ENCODE peak calls at places on chromosomes 1 and 21, in eight cellular contexts. W is MM.1S, Q is GM23338, J is SK-N-SH, O is PC-3, S is OCI-LY7, G is GM23248, V is HCT116. R is an unnamed sample.

GRCh38 chr1:75174031-75174760 is 40.0 kb downstream of the LHX8 start:
- DNase-seq in W (no peak), Q (no peak), J (no peak), O (no peak), S (no peak), G (peak), V (no peak), R (no peak)

GRCh38 chr1:94383966-94384408 is 34.2 kb upstream of the ABCD3 start:
- DNase-seq in W (no peak), Q (no peak), J (no peak), O (peak), S (no peak), G (peak), V (no peak), R (no peak)

GRCh38 chr1:220457982-220458381 is 70.0 kb upstream of the MARK1 start:
- DNase-seq in W (no peak), Q (no peak), J (no peak), O (no peak), S (no peak), G (no peak), V (no peak), R (no peak)

GRCh38 chr1:27632387-27633297 is 2.3 kb downstream of the FGR start:
- DNase-seq in W (no peak), Q (no peak), J (no peak), O (no peak), S (peak), G (no peak), V (no peak), R (no peak)

GRCh38 chr1:154276797-154277196 is 4.4 kb downstream of the HAX1 start:
- DNase-seq in W (no peak), Q (peak), J (peak), O (no peak), S (peak), G (no peak), V (no peak), R (peak)

GRCh38 chr1:208868554-208868953 is 624.4 kb upstream of the PLXNA2 start:
- DNase-seq in W (no peak), Q (no peak), J (no peak), O (peak), S (no peak), G (peak), V (no peak), R (no peak)

GRCh38 chr21:16912075-16912474 is 600.8 kb upstream of the CXADR start:
- DNase-seq in W (no peak), Q (no peak), J (no peak), O (peak), S (no peak), G (peak), V (no peak), R (no peak)

GRCh38 chr1:6490181-6491075 is 1.0 kb downstream of the PLEKHG5 start:
- DNase-seq in W (peak), Q (peak), J (peak), O (peak), S (peak), G (peak), V (peak), R (peak)

GRCh38 chr1:58819719-58820118 is 35.9 kb upstream of the JUN start:
- DNase-seq in W (no peak), Q (no peak), J (no peak), O (no peak), S (no peak), G (peak), V (no peak), R (no peak)

GRCh38 chr1:51926171-51926812 is 47.8 kb upstream of the NRDC start:
- DNase-seq in W (peak), Q (peak), J (no peak), O (peak), S (peak), G (peak), V (no peak), R (peak)

GRCh38 chr1:228463559-228464455 is 23.4 kb upstream of the RNF187 start:
- DNase-seq in W (peak), Q (peak), J (peak), O (no peak), S (peak), G (peak), V (peak), R (peak)

GRCh38 chr1:151970128-151970527 is 23.5 kb downstream of the S100A10 start:
- DNase-seq in W (no peak), Q (no peak), J (no peak), O (no peak), S (no peak), G (no peak), V (no peak), R (no peak)

GRCh38 chr1:25848531-25848930 is 10.7 kb downstream of the AUNIP start:
- DNase-seq in W (no peak), Q (no peak), J (no peak), O (no peak), S (no peak), G (no peak), V (no peak), R (no peak)

GRCh38 chr1:28370220-28371010 is 875 bp downstream of the PHACTR4 start:
- DNase-seq in W (peak), Q (peak), J (peak), O (peak), S (peak), G (peak), V (no peak), R (peak)

GRCh38 chr1:199759268-199759724 is 268.2 kb upstream of the NR5A2 start:
- DNase-seq in W (no peak), Q (no peak), J (no peak), O (peak), S (no peak), G (peak), V (peak), R (no peak)

GRCh38 chr1:202134645-202135172 is 9.8 kb downstream of the ARL8A start:
- DNase-seq in W (no peak), Q (no peak), J (no peak), O (no peak), S (no peak), G (no peak), V (no peak), R (no peak)

GRCh38 chr1:41277371-41277994 is 35.4 kb upstream of the SCMH1 start:
- DNase-seq in W (no peak), Q (peak), J (no peak), O (no peak), S (no peak), G (no peak), V (no peak), R (no peak)

GRCh38 chr1:222596696-222597095 is 7.0 kb upstream of the TAF1A start:
- DNase-seq in W (no peak), Q (no peak), J (no peak), O (no peak), S (no peak), G (no peak), V (no peak), R (no peak)

GRCh38 chr1:234722904-234723588 is 113.1 kb upstream of the IRF2BP2 start:
- DNase-seq in W (no peak), Q (no peak), J (peak), O (peak), S (peak), G (peak), V (peak), R (no peak)

GRCh38 chr1:168556647-168557046 is 12.8 kb upstream of the XCL2 start:
- DNase-seq in W (no peak), Q (no peak), J (no peak), O (peak), S (no peak), G (no peak), V (no peak), R (no peak)

GRCh38 chr1:156200062-156200461 is 6.2 kb downstream of the SLC25A44 start:
- DNase-seq in W (no peak), Q (no peak), J (no peak), O (no peak), S (no peak), G (no peak), V (no peak), R (no peak)

GRCh38 chr1:156992215-156992614 is 53.3 kb downstream of the ARHGEF11 start:
- DNase-seq in W (no peak), Q (no peak), J (no peak), O (no peak), S (no peak), G (no peak), V (no peak), R (no peak)

GRCh38 chr1:169510060-169510459 is 24.3 kb upstream of the SLC19A2 start:
- DNase-seq in W (no peak), Q (no peak), J (no peak), O (no peak), S (no peak), G (no peak), V (no peak), R (no peak)

GRCh38 chr1:24929091-24929875 is 793 bp downstream of the RUNX3 start:
- DNase-seq in W (peak), Q (peak), J (peak), O (peak), S (peak), G (peak), V (no peak), R (peak)

GRCh38 chr1:233509596-233509995 is 104.3 kb upstream of the KCNK1 start:
- DNase-seq in W (no peak), Q (no peak), J (no peak), O (peak), S (no peak), G (no peak), V (no peak), R (peak)

GRCh38 chr21:31326478-31327247 is 17.4 kb downstream of the TIAM1 start:
- DNase-seq in W (peak), Q (no peak), J (no peak), O (no peak), S (peak), G (peak), V (no peak), R (no peak)

GRCh38 chr21:41256771-41257702 is 59.6 kb upstream of the FAM3B start:
- DNase-seq in W (no peak), Q (no peak), J (no peak), O (no peak), S (no peak), G (no peak), V (no peak), R (no peak)

GRCh38 chr1:181216571-181216994 is 128.1 kb downstream of the IER5 start:
- DNase-seq in W (no peak), Q (peak), J (no peak), O (no peak), S (no peak), G (no peak), V (no peak), R (no peak)

GRCh38 chr1:65209005-65209885 is 61.2 kb downstream of the AK4 start:
- DNase-seq in W (no peak), Q (peak), J (peak), O (peak), S (peak), G (peak), V (peak), R (peak)

GRCh38 chr1:57712846-57713245 is 289.0 kb upstream of the DAB1 start:
- DNase-seq in W (no peak), Q (no peak), J (peak), O (no peak), S (no peak), G (no peak), V (no peak), R (no peak)

GRCh38 chr1:31627301-31627929 is 9.9 kb downstream of the HCRTR1 start:
- DNase-seq in W (no peak), Q (no peak), J (peak), O (no peak), S (no peak), G (no peak), V (no peak), R (no peak)

GRCh38 chr1:31657020-31657804 is 12.5 kb upstream of the PEF1 start:
- DNase-seq in W (no peak), Q (no peak), J (no peak), O (no peak), S (no peak), G (no peak), V (no peak), R (no peak)

GRCh38 chr1:37808369-37809319 is 636 bp upstream of the YRDC start:
- DNase-seq in W (peak), Q (peak), J (peak), O (peak), S (peak), G (peak), V (no peak), R (peak)

GRCh38 chr1:55418208-55418607 is 203.0 kb upstream of the USP24 start:
- DNase-seq in W (no peak), Q (no peak), J (no peak), O (no peak), S (no peak), G (no peak), V (no peak), R (no peak)

GRCh38 chr1:55420866-55421265 is 205.7 kb upstream of the USP24 start:
- DNase-seq in W (no peak), Q (no peak), J (no peak), O (no peak), S (no peak), G (peak), V (no peak), R (no peak)

GRCh38 chr1:55418625-55419024 is 203.5 kb upstream of the USP24 start:
- DNase-seq in W (no peak), Q (no peak), J (no peak), O (no peak), S (no peak), G (no peak), V (no peak), R (no peak)

GRCh38 chr1:55421317-55421716 is 206.2 kb upstream of the USP24 start:
- DNase-seq in W (no peak), Q (no peak), J (no peak), O (peak), S (no peak), G (peak), V (peak), R (no peak)

GRCh38 chr1:55420021-55420420 is 204.9 kb upstream of the USP24 start:
- DNase-seq in W (no peak), Q (no peak), J (no peak), O (no peak), S (no peak), G (no peak), V (no peak), R (no peak)
- TF ChIP-seq EZH2phosphoT487 in W (no peak), Q (no peak), J (no peak), O (no peak), S (no peak), G (no peak), V (no peak), R (no peak)

GRCh38 chr21:38042246-38042645 is 126.0 kb upstream of the KCNJ6 start:
- DNase-seq in W (no peak), Q (no peak), J (no peak), O (peak), S (no peak), G (no peak), V (no peak), R (no peak)
- H3K4me3 ChIP-seq in W (no peak), Q (no peak), J (no peak), O (no peak), S (no peak), G (no peak), V (no peak), R (no peak)

GRCh38 chr1:207754011-207754410 is 2.2 kb downstream of the CD46 start:
- DNase-seq in W (no peak), Q (no peak), J (peak), O (no peak), S (no peak), G (no peak), V (no peak), R (no peak)

GRCh38 chr1:207752456-207753132 is 740 bp downstream of the CD46 start:
- DNase-seq in W (peak), Q (peak), J (peak), O (peak), S (peak), G (peak), V (no peak), R (peak)

GRCh38 chr1:207754942-207755689 is 3.3 kb downstream of the CD46 start:
- DNase-seq in W (no peak), Q (no peak), J (no peak), O (peak), S (no peak), G (no peak), V (no peak), R (no peak)

GRCh38 chr1:207753611-207754010 is 1.8 kb downstream of the CD46 start:
- DNase-seq in W (no peak), Q (no peak), J (no peak), O (no peak), S (no peak), G (no peak), V (no peak), R (no peak)

DNA sequence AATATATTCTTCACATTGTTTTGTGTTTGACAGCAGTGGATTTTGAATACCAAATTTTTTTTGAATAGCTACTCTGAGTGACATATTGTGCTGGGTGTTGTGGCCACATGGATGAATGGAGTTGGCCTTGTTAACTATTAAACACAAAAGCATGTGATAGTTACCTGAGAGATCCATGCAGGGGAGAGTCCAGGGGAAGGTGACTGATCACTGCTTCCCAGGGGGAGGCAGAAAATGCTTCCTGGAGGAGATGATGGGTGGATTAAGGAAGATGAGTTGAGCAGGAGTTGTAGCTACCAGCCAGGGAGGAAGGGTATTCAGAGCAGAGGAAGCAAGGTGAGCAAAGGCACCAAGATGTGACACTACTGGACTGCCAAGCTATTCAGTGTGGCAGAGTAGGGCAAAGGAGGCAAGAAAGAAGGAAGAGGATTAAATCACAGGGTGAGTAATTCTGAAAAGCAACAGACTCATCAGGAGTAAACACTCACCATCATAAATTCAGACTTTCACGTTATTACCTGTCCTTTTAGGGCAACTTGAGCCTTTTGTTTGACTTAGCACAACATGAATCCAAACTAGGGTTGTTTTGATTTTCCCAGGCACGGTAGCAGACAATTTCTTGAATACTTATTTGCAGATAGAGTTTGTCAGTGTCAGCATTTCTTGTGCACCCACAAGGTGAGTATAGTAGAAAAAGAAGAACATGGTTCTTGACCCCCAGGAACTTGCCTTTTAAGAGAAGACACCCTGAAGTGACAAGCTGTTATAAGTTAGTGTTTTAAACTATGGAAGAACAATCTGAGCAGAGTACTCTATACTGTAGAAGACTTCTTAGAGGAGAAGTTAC is 4.2 kb downstream of the CD46 start:
- DNase-seq in W (no peak), Q (no peak), J (no peak), O (peak), S (no peak), G (peak), V (no peak), R (no peak)
- TF ChIP-seq EZH2phosphoT487 in W (no peak), Q (no peak), J (no peak), O (no peak), S (no peak), G (no peak), V (no peak), R (no peak)

GRCh38 chr1:1540817-1541628 is 599 bp upstream of the TMEM240 start:
- DNase-seq in W (no peak), Q (peak), J (no peak), O (no peak), S (no peak), G (no peak), V (no peak), R (no peak)
- H3K4me3 ChIP-seq in W (no peak), Q (peak), J (no peak), O (no peak), S (no peak), G (peak), V (no peak), R (peak)

GRCh38 chr1:245822997-245823396 is 668.2 kb downstream of the KIF26B start:
- DNase-seq in W (no peak), Q (no peak), J (no peak), O (peak), S (no peak), G (peak), V (no peak), R (no peak)
- TF ChIP-seq EZH2phosphoT487 in W (no peak), Q (no peak), J (no peak), O (no peak), S (no peak), G (no peak), V (no peak), R (no peak)

DNA sequence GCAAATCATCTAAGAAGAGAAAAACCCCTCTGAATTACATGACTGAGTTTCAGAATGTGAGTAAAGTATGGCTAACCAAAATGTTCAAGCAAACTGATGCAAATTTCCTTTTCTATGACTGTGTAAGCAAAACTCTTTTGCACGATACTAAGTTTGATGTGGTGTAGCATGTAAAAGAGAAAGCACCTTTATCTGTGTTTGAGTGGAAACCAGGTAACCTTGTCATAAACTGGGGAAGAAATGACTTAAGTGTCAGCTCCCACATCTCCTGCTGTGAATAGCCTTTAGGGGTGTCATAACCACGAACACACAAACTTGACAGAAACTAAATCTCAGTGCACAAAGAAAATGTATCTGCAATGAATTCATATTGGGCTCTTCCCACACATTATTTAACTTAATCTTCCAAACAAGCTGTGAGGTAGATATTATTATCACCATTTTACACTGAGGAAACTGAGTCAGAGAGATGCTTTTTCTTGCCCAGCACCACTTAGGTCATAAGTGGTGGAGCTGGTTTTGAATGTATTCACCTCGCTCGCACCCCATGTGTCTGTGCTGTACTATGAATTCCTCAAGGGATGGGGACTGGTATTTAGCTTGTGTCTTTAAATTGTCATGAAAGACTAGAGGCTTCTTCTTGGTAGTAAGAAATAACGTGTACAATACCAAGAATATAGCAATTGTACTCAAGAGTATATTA is 32.9 kb upstream of the IL12RB2 start:
- DNase-seq in W (no peak), Q (no peak), J (no peak), O (no peak), S (no peak), G (no peak), V (no peak), R (no peak)
- H3K4me3 ChIP-seq in W (no peak), Q (no peak), J (no peak), O (no peak), S (no peak), G (no peak), V (no peak), R (no peak)

R was measured in neural progenitor cell.